ENCODE peak calls at places on chromosomes 5 and 9, in six cellular contexts. One of them, this sample, is unnamed.

GRCh38 chr5:891117-891836 is 1.3 kb downstream of the BRD9 start:
- DNase-seq in lower lobe of right lung: no peak
- DNase-seq in GM23338: peak; percentile 18
- DNase-seq in CD4-positive, alpha-beta memory T cell: no peak
- DNase-seq in mammary epithelial cell: peak; percentile 75
- DNase-seq in psoas muscle: no peak
- DNase-seq in this sample: no peak

GRCh38 chr9:8857330-8858249 is 1058.0 kb upstream of the DMAC1 start:
- DNase-seq in CD4-positive, alpha-beta memory T cell: no peak
- DNase-seq in lower lobe of right lung: peak; percentile 61
- DNase-seq in mammary epithelial cell: peak; percentile 3
- DNase-seq in GM23338: peak; percentile 86
- DNase-seq in psoas muscle: peak; percentile 63
- DNase-seq in this sample: no peak

GRCh38 chr9:105355810-105356209 is 92.0 kb upstream of the FSD1L start:
- DNase-seq in CD4-positive, alpha-beta memory T cell: peak; percentile 22
- DNase-seq in GM23338: no peak
- DNase-seq in mammary epithelial cell: peak; percentile 60
- DNase-seq in psoas muscle: no peak
- DNase-seq in lower lobe of right lung: no peak
- DNase-seq in this sample: peak; percentile 69

GRCh38 chr9:13719981-13720380 is 440.5 kb upstream of the MPDZ start:
- DNase-seq in GM23338: no peak
- DNase-seq in lower lobe of right lung: no peak
- DNase-seq in mammary epithelial cell: peak; percentile 84
- DNase-seq in psoas muscle: no peak
- DNase-seq in CD4-positive, alpha-beta memory T cell: no peak
- DNase-seq in this sample: peak; percentile 74

GRCh38 chr5:114237766-114238165 is 124.1 kb upstream of the KCNN2 start:
- DNase-seq in CD4-positive, alpha-beta memory T cell: no peak
- DNase-seq in lower lobe of right lung: no peak
- DNase-seq in psoas muscle: no peak
- DNase-seq in GM23338: no peak
- DNase-seq in mammary epithelial cell: peak; percentile 41
- DNase-seq in this sample: peak; percentile 10

GRCh38 chr5:80736730-80737129 is 81.9 kb upstream of the DHFR start:
- DNase-seq in psoas muscle: no peak
- DNase-seq in GM23338: no peak
- DNase-seq in mammary epithelial cell: peak; percentile 82
- DNase-seq in lower lobe of right lung: no peak
- DNase-seq in CD4-positive, alpha-beta memory T cell: no peak
- DNase-seq in this sample: peak; percentile 93

GRCh38 chr9:108786756-108787663 is 68.8 kb downstream of the ACTL7B start:
- DNase-seq in psoas muscle: no peak
- DNase-seq in lower lobe of right lung: no peak
- DNase-seq in CD4-positive, alpha-beta memory T cell: no peak
- DNase-seq in GM23338: no peak
- DNase-seq in mammary epithelial cell: peak; percentile 86
- DNase-seq in this sample: peak; percentile 96

GRCh38 chr9:123586140-123586735 is 230.2 kb downstream of the CRB2 start:
- DNase-seq in lower lobe of right lung: peak; percentile 52
- DNase-seq in CD4-positive, alpha-beta memory T cell: no peak
- DNase-seq in GM23338: no peak
- DNase-seq in psoas muscle: no peak
- DNase-seq in mammary epithelial cell: no peak
- DNase-seq in this sample: no peak

GRCh38 chr9:72352911-72353388 is 12.1 kb downstream of the ZFAND5 start:
- DNase-seq in psoas muscle: no peak
- DNase-seq in GM23338: peak; percentile 17
- DNase-seq in lower lobe of right lung: no peak
- DNase-seq in mammary epithelial cell: no peak
- DNase-seq in CD4-positive, alpha-beta memory T cell: no peak
- DNase-seq in this sample: peak; percentile 52

DNA sequence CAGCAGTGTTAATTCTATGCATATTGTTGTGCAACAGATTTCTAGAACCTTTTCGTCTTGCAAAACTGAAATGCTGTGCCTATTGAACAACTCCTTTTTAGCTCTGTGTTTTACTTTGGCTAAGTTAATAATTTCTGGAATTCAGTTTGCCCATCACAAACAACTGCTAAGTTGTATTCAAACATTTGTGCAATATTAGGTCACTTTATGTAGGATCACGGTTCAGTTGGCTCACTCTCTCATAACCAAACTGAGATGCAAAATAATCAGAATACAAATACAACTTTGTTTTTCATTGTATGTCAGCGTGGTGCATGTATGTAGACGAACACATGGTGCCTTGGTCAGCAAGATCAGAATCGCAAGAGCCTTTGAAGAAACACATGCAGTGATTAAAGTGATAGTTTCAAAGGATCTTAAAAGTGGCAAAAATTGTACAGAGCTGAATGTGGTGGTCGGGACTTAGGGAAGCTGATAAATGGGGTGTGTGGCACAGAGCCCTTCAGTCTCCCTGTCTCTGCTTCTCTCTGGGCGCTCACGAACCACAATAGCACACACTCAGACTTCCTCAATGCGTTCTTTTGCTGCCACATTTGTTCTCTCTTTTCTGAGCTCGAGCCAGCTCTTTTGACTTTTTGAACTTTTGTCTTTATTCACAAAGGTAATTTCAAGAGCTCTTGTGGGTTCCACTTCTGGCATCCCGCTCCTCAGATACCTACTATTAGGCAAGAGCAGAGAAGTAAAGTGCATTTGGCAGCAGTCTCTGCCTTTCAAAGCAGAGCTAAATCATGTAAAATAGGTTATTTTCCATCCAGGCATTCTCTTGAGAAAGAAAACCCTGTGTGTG is 112.4 kb upstream of the CTSL start:
- DNase-seq in CD4-positive, alpha-beta memory T cell: no peak
- DNase-seq in GM23338: no peak
- DNase-seq in lower lobe of right lung: no peak
- DNase-seq in psoas muscle: no peak
- DNase-seq in mammary epithelial cell: peak; percentile 9
- DNase-seq in this sample: no peak
- H3K4me3 ChIP-seq in CD4-positive, alpha-beta memory T cell: no peak overlapping the region
- H3K4me3 ChIP-seq in GM23338: no peak overlapping the region
- H3K4me3 ChIP-seq in lower lobe of right lung: no peak overlapping the region
- H3K4me3 ChIP-seq in psoas muscle: no peak overlapping the region
- H3K4me3 ChIP-seq in mammary epithelial cell: no peak overlapping the region
- H3K4me3 ChIP-seq in this sample: no peak overlapping the region

DNA sequence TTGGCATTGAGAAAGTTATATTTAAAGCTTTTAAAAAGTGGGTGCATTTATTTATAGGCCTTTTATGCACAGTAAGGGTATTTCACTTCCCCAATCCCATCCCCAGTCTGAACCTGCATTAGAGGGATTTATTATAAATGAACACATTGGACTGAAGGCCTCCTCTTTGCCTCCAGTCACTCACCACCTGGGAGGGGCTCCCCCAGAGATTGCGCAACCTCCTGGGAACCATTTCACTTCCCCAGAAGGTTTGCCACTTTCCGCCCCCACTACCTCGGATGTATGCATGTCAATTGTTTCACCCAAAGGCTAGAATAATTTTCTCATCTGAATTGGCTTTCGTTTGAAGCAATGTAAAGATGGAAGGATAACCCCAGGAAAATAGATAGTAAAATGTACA is 29.8 kb upstream of the VCAN start:
- DNase-seq in CD4-positive, alpha-beta memory T cell: no peak
- DNase-seq in lower lobe of right lung: no peak
- DNase-seq in mammary epithelial cell: no peak
- DNase-seq in GM23338: no peak
- DNase-seq in psoas muscle: no peak
- DNase-seq in this sample: no peak
- H3K36me3 ChIP-seq in CD4-positive, alpha-beta memory T cell: no peaks in the 10 kb centered on the region
- H3K36me3 ChIP-seq in lower lobe of right lung: no peaks in the 10 kb centered on the region
- H3K36me3 ChIP-seq in mammary epithelial cell: no peaks in the 10 kb centered on the region
- H3K36me3 ChIP-seq in GM23338: peaks cover 8% of the 10 kb centered on the region
- H3K36me3 ChIP-seq in psoas muscle: no peaks in the 10 kb centered on the region
- H3K36me3 ChIP-seq in this sample: no peaks in the 10 kb centered on the region

GRCh38 chr5:3594514-3595101 is 1.0 kb upstream of the IRX1 start:
- DNase-seq in lower lobe of right lung: peak; percentile 48
- DNase-seq in mammary epithelial cell: peak; percentile 49
- DNase-seq in CD4-positive, alpha-beta memory T cell: no peak
- DNase-seq in psoas muscle: no peak
- DNase-seq in GM23338: peak; percentile 77
- DNase-seq in this sample: no peak
- H3K4me3 ChIP-seq in lower lobe of right lung: peak overlapping the region; percentile 40
- H3K4me3 ChIP-seq in mammary epithelial cell: peak overlapping the region; percentile 48
- H3K4me3 ChIP-seq in CD4-positive, alpha-beta memory T cell: no peak overlapping the region
- H3K4me3 ChIP-seq in psoas muscle: peak overlapping the region; percentile 38
- H3K4me3 ChIP-seq in GM23338: peak overlapping the region; percentile 60
- H3K4me3 ChIP-seq in this sample: peak overlapping the region; percentile 40

GRCh38 chr5:134835623-134836022 is 10.1 kb upstream of the C5orf24 start:
- DNase-seq in psoas muscle: no peak
- DNase-seq in lower lobe of right lung: no peak
- DNase-seq in CD4-positive, alpha-beta memory T cell: no peak
- DNase-seq in mammary epithelial cell: no peak
- DNase-seq in GM23338: no peak
- DNase-seq in this sample: no peak
- H3K36me3 ChIP-seq in psoas muscle: peaks cover 71% of the 10 kb centered on the region
- H3K36me3 ChIP-seq in lower lobe of right lung: peaks cover 36% of the 10 kb centered on the region
- H3K36me3 ChIP-seq in CD4-positive, alpha-beta memory T cell: peaks cover 5% of the 10 kb centered on the region
- H3K36me3 ChIP-seq in mammary epithelial cell: peaks cover 16% of the 10 kb centered on the region
- H3K36me3 ChIP-seq in GM23338: peaks cover 20% of the 10 kb centered on the region
- H3K36me3 ChIP-seq in this sample: no peaks in the 10 kb centered on the region

GRCh38 chr5:42950466-42951168 is 89.5 kb downstream of the ANXA2R start:
- DNase-seq in GM23338: peak; percentile 88
- DNase-seq in mammary epithelial cell: peak; percentile 98
- DNase-seq in CD4-positive, alpha-beta memory T cell: peak; percentile 61
- DNase-seq in lower lobe of right lung: peak; percentile 72
- DNase-seq in psoas muscle: peak; percentile 68
- DNase-seq in this sample: peak; percentile 99

GRCh38 chr5:42952575-42952974 is 87.5 kb downstream of the ANXA2R start:
- DNase-seq in CD4-positive, alpha-beta memory T cell: no peak
- DNase-seq in mammary epithelial cell: no peak
- DNase-seq in GM23338: no peak
- DNase-seq in psoas muscle: no peak
- DNase-seq in lower lobe of right lung: no peak
- DNase-seq in this sample: no peak

GRCh38 chr5:42951847-42952411 is 88.2 kb downstream of the ANXA2R start:
- DNase-seq in psoas muscle: peak; percentile 23
- DNase-seq in CD4-positive, alpha-beta memory T cell: peak; percentile 69
- DNase-seq in mammary epithelial cell: no peak
- DNase-seq in lower lobe of right lung: peak; percentile 63
- DNase-seq in GM23338: peak; percentile 6
- DNase-seq in this sample: no peak

GRCh38 chr5:42950091-42950465 is 90.0 kb downstream of the ANXA2R start:
- DNase-seq in GM23338: no peak
- DNase-seq in psoas muscle: no peak
- DNase-seq in mammary epithelial cell: no peak
- DNase-seq in CD4-positive, alpha-beta memory T cell: no peak
- DNase-seq in lower lobe of right lung: no peak
- DNase-seq in this sample: no peak

GRCh38 chr5:42951169-42951846 is 88.8 kb downstream of the ANXA2R start:
- DNase-seq in CD4-positive, alpha-beta memory T cell: peak; percentile 88
- DNase-seq in GM23338: peak; percentile 36
- DNase-seq in lower lobe of right lung: peak; percentile 63
- DNase-seq in psoas muscle: peak; percentile 50
- DNase-seq in mammary epithelial cell: no peak
- DNase-seq in this sample: no peak
- H3K4me3 ChIP-seq in CD4-positive, alpha-beta memory T cell: peak overlapping the region; percentile 95
- H3K4me3 ChIP-seq in GM23338: peak overlapping the region; percentile 46
- H3K4me3 ChIP-seq in lower lobe of right lung: peak overlapping the region; percentile 56
- H3K4me3 ChIP-seq in psoas muscle: peak overlapping the region; percentile 75
- H3K4me3 ChIP-seq in mammary epithelial cell: no peak overlapping the region
- H3K4me3 ChIP-seq in this sample: peak overlapping the region; percentile 36

This sample was measured in bronchial epithelial cell.